ENCODE peak calls at places on chromosomes 16 and 17, in five cellular contexts. F is A549, K is IMR-90, E is sigmoid colon, X is heart left ventricle. O is an unnamed sample.

GRCh38 chr17:31068291-31068690 is 26.5 kb upstream of the NF1 start:
- DNase-seq in K (peak), F (no peak), E (no peak), X (peak), O (peak)

GRCh38 chr17:43814714-43815113 is 18.2 kb downstream of the MPP3 start:
- DNase-seq in F (no peak), E (no peak), K (peak), X (no peak), O (no peak)

GRCh38 chr17:29778936-29779811 is 150.9 kb downstream of the SSH2 start:
- DNase-seq in X (peak), E (peak), F (peak), K (peak), O (peak)

GRCh38 chr16:74213372-74213771 is 83.2 kb upstream of the PSMD7 start:
- DNase-seq in F (no peak), X (no peak), E (no peak), K (no peak), O (no peak)

GRCh38 chr17:29461807-29462206 is 71.6 kb downstream of the TAOK1 start:
- DNase-seq in F (no peak), E (no peak), K (no peak), X (no peak), O (no peak)

GRCh38 chr16:12225816-12226480 is 249.4 kb downstream of the SNX29 start:
- DNase-seq in K (peak), E (no peak), X (no peak), F (no peak), O (no peak)

GRCh38 chr16:11032922-11033291 is 88.5 kb downstream of the CLEC16A start:
- DNase-seq in F (no peak), E (peak), X (peak), K (peak), O (no peak)

GRCh38 chr16:11370084-11370931 is 25.0 kb downstream of the RMI2 start:
- DNase-seq in E (no peak), F (no peak), K (no peak), X (no peak), O (peak)

GRCh38 chr17:59892251-59892848 is 393 bp downstream of the TUBD1 start:
- DNase-seq in X (no peak), K (no peak), E (no peak), F (no peak), O (no peak)

GRCh38 chr16:13077816-13078215 is 176.4 kb downstream of the SHISA9 start:
- DNase-seq in X (no peak), E (no peak), F (no peak), K (no peak), O (no peak)

GRCh38 chr17:18919963-18920362 is 32.0 kb upstream of the SLC5A10 start:
- DNase-seq in E (no peak), K (no peak), X (no peak), F (no peak), O (peak)
- H3K27ac ChIP-seq in E (peak), K (no peak), X (no peak), F (peak), O (peak)

DNA sequence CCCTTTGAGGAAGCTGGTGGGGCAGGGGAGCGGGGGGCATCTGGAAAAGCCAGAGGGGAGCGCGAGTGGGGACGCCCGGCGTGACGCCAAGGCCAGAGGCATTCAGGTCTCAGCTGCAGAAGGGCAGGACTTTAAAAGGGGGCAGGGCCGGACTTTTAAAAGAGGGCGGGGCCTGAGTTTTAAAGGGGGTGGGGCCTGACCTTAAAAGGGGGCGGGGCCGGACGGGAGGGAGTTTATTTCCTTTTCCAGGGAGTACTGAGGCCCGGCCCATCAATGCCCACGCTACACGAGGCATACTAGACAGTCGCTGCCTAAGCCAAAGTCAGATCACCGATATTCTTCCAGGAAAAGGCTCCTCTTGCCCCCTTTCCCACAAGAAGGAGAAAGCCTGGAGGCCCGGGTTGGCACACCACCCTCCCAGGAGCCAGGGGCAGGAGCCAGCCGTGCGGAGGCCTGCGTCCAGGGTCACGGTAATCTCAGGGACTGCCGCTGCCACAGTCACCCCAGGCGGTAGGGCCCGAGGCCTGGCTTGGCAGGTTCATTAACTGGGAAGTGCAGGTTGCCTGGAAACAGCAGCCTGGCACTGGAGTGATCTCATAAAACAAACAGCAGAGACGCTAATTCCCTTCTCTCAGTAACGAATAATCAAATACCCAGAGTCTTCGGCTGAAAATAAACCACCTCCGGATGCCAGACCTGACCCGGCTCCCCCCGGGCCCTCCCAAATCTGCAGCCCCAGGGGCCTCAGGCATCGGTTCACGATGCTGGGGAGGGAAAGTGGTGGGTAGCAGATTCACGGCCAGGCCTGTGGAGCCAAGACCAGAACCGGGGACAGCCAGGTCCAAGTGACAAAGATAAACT is 90.7 kb downstream of the TIMM22 start:
- DNase-seq in F (peak), K (no peak), E (peak), X (peak), O (no peak)
- TF ChIP-seq POLR2A in F (no peak), K (no peak), E (no peak), X (no peak), O (no peak)

GRCh38 chr17:37137906-37138413 is 189.2 kb downstream of the AATF start:
- DNase-seq in E (no peak), X (no peak), K (no peak), F (no peak), O (no peak)
- H3K27ac ChIP-seq in E (no peak), X (no peak), K (no peak), F (no peak), O (no peak)

GRCh38 chr17:17784599-17785264 is 52.1 kb downstream of the SREBF1 start:
- DNase-seq in F (peak), X (no peak), K (no peak), E (no peak), O (peak)

GRCh38 chr17:17781591-17782424 is 55.0 kb downstream of the SREBF1 start:
- DNase-seq in E (peak), F (peak), K (peak), X (peak), O (no peak)

GRCh38 chr17:17782425-17783120 is 54.2 kb downstream of the SREBF1 start:
- DNase-seq in K (no peak), E (no peak), X (peak), F (no peak), O (no peak)

GRCh38 chr17:17783825-17784598 is 52.8 kb downstream of the SREBF1 start:
- DNase-seq in X (peak), E (no peak), F (no peak), K (no peak), O (no peak)

DNA sequence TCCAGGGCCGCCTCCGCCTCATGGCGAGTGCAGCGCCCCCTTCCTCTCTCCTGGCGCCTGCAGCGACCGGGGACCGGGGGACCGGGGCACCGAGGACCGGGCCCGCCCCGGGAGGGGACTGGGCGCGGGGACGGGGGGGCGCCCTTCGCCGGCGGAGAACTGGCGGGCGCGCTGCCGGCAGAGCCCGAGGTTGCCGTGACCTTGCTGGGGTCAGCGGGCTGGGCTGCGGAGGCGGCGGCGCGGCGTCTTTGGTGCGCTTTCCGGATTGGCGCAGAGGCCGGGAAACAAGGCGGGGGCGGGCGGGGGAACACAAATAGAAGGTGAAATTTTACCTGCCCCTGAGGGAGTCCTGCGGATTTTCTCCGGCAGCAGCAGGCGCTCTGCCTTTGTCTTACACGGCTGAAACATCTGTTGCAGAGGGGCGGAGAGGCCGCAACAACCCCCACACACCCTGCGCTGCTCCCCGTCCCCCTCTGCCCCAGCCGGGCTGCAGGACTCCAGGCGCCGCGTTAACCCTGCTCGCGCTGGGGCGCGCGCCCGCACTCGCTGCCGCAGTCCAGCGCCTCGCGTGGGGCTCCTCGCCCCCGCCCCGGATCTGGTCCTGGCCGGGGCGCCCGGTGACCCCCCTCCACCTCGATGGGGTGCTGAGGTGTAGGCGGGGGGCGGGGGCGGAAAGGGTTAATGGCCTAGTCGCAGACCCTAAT is 53.5 kb downstream of the SREBF1 start:
- DNase-seq in X (peak), E (no peak), F (no peak), K (no peak), O (no peak)
- TF ChIP-seq POLR2A in X (no peak), E (no peak), F (no peak), K (no peak), O (no peak)